ENCODE peak calls at places on chromosomes 13 and 19, in four cellular contexts. L is RWPE2, F is breast epithelium, C is heart right ventricle. X is an unnamed sample.

GRCh38 chr13:98142427-98143156 is at the start of gene FARP1:
- DNase-seq in L (peak; percentile 72), C (peak; percentile 73), F (peak; percentile 62), X (no peak)

GRCh38 chr13:102045713-102046112 is 356.1 kb downstream of the FGF14 start:
- DNase-seq in F (no peak), C (no peak), L (no peak), X (no peak)

GRCh38 chr19:2477732-2478191 is 1.8 kb downstream of the GADD45B start:
- DNase-seq in L (no peak), F (no peak), C (peak; percentile 49), X (no peak)

GRCh38 chr13:113059891-113060290 is 45.7 kb upstream of the F7 start:
- DNase-seq in F (no peak), C (no peak), L (peak; percentile 40), X (no peak)

GRCh38 chr19:34370117-34370516 is 5.1 kb downstream of the GPI start:
- DNase-seq in C (no peak), L (no peak), F (no peak), X (no peak)

GRCh38 chr13:100394005-100394695 is 194.4 kb downstream of the GGACT start:
- DNase-seq in F (no peak), C (peak; percentile 8), L (no peak), X (peak; percentile 86)

GRCh38 chr13:49347650-49348385 is 96.0 kb downstream of the CAB39L start:
- DNase-seq in F (no peak), L (no peak), C (no peak), X (no peak)

GRCh38 chr19:2552859-2553258 is 76.9 kb downstream of the GADD45B start:
- DNase-seq in C (no peak), L (no peak), F (no peak), X (no peak)

GRCh38 chr13:35851238-35851814 is 279.9 kb downstream of the DCLK1 start:
- DNase-seq in F (no peak), L (no peak), C (no peak), X (no peak)

GRCh38 chr19:15479391-15480345 is at the start of gene PGLYRP2:
- DNase-seq in F (peak; percentile 73), L (no peak), C (no peak), X (no peak)

GRCh38 chr19:17073869-17074627 is 1.2 kb downstream of the HAUS8 start:
- DNase-seq in F (no peak), C (no peak), L (no peak), X (no peak)

GRCh38 chr19:31140717-31141116 is 208.5 kb downstream of the TSHZ3 start:
- DNase-seq in F (no peak), C (no peak), L (no peak), X (peak; percentile 80)

GRCh38 chr19:54393381-54393780 is 21.9 kb upstream of the TTYH1 start:
- DNase-seq in L (no peak), F (no peak), C (no peak), X (no peak)

GRCh38 chr13:73138276-73138950 is 79.6 kb downstream of the KLF5 start:
- DNase-seq in L (no peak), F (no peak), C (no peak), X (peak; percentile 45)

GRCh38 chr19:45047188-45047797 is 8.4 kb downstream of the CLASRP start:
- DNase-seq in L (no peak), F (no peak), C (no peak), X (no peak)

GRCh38 chr19:8355631-8356402 is 8.1 kb upstream of the ANGPTL4 start:
- DNase-seq in C (no peak), L (peak; percentile 87), F (peak; percentile 41), X (peak; percentile 99)

GRCh38 chr19:16846901-16847300 is 17.7 kb downstream of the SIN3B start:
- DNase-seq in C (no peak), L (no peak), F (no peak), X (no peak)

GRCh38 chr19:35107541-35107939 is 8.1 kb upstream of the FXYD3 start:
- DNase-seq in F (peak; percentile 92), L (no peak), C (no peak), X (peak; percentile 22)

GRCh38 chr13:21458457-21458815 is 667 bp downstream of the ZDHHC20 start:
- DNase-seq in L (peak; percentile 69), F (peak; percentile 50), C (peak; percentile 23), X (no peak)

DNA sequence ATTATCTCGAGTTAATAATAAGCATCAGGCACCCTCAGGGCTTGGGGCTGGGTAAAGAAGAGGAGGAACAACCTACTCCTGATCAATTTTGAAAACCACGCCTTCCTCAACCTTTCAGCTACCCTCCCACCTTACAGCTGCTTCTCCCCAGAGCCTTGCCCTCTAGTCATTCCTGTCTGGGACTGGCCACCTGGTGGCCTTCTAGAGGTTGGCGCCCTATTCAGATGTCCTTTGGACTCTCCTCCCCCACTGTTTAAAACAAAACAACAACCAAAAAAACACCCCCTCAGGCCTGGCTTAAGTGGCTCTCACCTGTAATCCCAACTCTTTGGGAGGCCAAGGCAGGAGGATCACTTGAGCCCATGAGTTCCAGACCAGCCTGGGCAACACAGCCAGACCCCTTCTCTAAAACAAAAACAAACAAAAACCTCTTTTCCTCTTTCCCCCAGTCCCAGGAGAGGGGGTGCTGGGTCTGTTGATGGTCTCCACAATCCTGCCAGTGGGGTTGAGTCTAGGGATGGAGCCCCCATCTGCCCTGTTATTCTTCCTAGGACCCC is 62.3 kb downstream of the CCDC70 start:
- DNase-seq in L (no peak), C (no peak), F (no peak), X (no peak)
- TF ChIP-seq CTCF in L (peak; percentile 23), C (no peak), F (no peak), X (peak; percentile 61)

GRCh38 chr13:50635504-50635903 is 208.0 kb downstream of the DLEU7 start:
- DNase-seq in F (peak; percentile 20), L (no peak), C (peak; percentile 39), X (no peak)

GRCh38 chr13:50629497-50629896 is 214.0 kb downstream of the DLEU7 start:
- DNase-seq in L (no peak), C (no peak), F (no peak), X (no peak)

GRCh38 chr13:50631041-50631440 is 212.5 kb downstream of the DLEU7 start:
- DNase-seq in C (no peak), F (no peak), L (no peak), X (no peak)

GRCh38 chr13:50636007-50636704 is 207.3 kb downstream of the DLEU7 start:
- DNase-seq in L (no peak), C (no peak), F (no peak), X (no peak)

GRCh38 chr13:50634339-50634738 is 209.2 kb downstream of the DLEU7 start:
- DNase-seq in F (no peak), C (no peak), L (no peak), X (no peak)
- H3K27ac ChIP-seq in F (no peak overlapping the region), C (no peak overlapping the region), L (no peak overlapping the region), X (no peak overlapping the region)

GRCh38 chr13:87884874-87885273 is 213.7 kb downstream of the SLITRK5 start:
- DNase-seq in C (no peak), L (no peak), F (no peak), X (no peak)
- TF ChIP-seq CTCF in C (no peak), L (no peak), F (no peak), X (no peak)

GRCh38 chr19:1084024-1084868 is 10.9 kb downstream of the POLR2E start:
- DNase-seq in C (no peak), L (peak; percentile 53), F (no peak), X (no peak)

GRCh38 chr19:1085053-1085658 is 10.0 kb downstream of the POLR2E start:
- DNase-seq in C (no peak), F (no peak), L (no peak), X (no peak)

GRCh38 chr19:1081301-1082164 is 13.6 kb downstream of the POLR2E start:
- DNase-seq in C (no peak), F (no peak), L (peak; percentile 53), X (no peak)

GRCh38 chr19:1082165-1082927 is 12.8 kb downstream of the POLR2E start:
- DNase-seq in C (no peak), L (peak; percentile 93), F (peak; percentile 93), X (no peak)

DNA sequence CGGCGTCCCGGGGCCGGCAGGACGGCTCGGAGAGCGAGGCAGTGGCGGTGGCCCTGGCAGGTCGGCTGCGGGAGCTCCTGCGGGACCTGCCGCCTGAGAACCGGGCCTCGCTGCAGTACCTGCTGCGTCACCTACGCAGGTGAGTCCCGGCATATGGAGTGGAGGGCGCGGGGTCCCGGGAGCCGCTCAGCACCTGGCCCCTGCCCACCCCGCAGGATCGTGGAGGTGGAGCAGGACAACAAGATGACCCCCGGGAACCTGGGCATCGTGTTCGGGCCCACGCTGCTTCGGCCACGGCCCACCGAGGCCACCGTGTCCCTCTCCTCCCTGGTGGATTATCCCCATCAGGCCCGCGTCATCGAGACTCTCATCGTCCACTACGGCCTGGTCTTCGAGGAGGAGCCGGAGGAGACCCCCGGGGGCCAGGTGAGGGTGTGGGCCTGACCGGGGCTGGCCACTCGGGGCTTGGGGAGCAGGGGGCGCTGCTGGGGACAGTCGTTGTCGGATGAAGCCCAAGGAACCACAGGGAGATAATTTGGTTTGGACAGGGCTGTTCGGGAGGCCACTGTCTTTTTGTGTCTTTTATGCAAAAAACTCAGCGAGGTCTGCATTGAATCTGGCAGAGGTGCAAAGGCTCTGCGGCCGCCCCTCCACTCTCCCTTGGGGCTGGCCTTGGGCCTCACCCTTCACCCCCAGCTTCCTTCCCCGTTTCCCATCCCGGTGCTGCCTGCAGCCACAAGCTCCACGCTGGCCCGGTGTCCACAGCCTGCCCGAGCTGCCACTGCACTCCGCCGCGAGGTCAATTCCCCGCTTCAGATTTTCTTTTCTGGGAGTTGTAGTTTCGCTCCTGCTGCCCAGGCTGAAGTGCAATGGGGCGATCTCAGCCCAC is 12.0 kb downstream of the POLR2E start:
- DNase-seq in C (no peak), F (no peak), L (peak; percentile 49), X (no peak)
- H3K27ac ChIP-seq in C (no peak overlapping the region), F (peak overlapping the region; percentile 23), L (no peak overlapping the region), X (no peak overlapping the region)

X was measured in brain microvascular endothelial cell.